ENCODE peak calls at places on chromosomes 13 and 19, in six cellular contexts. One of them, this sample, is unnamed.

GRCh38 chr19:7916137-7916907 is 1.7 kb downstream of the TGFBR3L start:
- DNase-seq in fibroblast of lung: no peak
- DNase-seq in lower leg skin: no peak
- DNase-seq in AG04450: no peak
- DNase-seq in choroid plexus epithelial cell: no peak
- DNase-seq in lower lobe of right lung: peak; percentile 67
- DNase-seq in this sample: no peak

GRCh38 chr19:57675881-57676280 is 5.9 kb upstream of the ZNF551 start:
- DNase-seq in lower leg skin: no peak
- DNase-seq in lower lobe of right lung: no peak
- DNase-seq in AG04450: no peak
- DNase-seq in fibroblast of lung: no peak
- DNase-seq in choroid plexus epithelial cell: peak; percentile 35
- DNase-seq in this sample: no peak

GRCh38 chr13:99782669-99783068 is 188.9 kb downstream of the ZIC5 start:
- DNase-seq in lower leg skin: no peak
- DNase-seq in lower lobe of right lung: no peak
- DNase-seq in fibroblast of lung: no peak
- DNase-seq in choroid plexus epithelial cell: no peak
- DNase-seq in AG04450: no peak
- DNase-seq in this sample: no peak

GRCh38 chr13:102869948-102870676 is 24.3 kb downstream of the ERCC5 start:
- DNase-seq in fibroblast of lung: peak; percentile 6
- DNase-seq in lower leg skin: no peak
- DNase-seq in AG04450: no peak
- DNase-seq in lower lobe of right lung: no peak
- DNase-seq in choroid plexus epithelial cell: no peak
- DNase-seq in this sample: no peak

GRCh38 chr13:84086847-84087162 is 204.5 kb upstream of the SLITRK1 start:
- DNase-seq in choroid plexus epithelial cell: no peak
- DNase-seq in lower leg skin: no peak
- DNase-seq in AG04450: no peak
- DNase-seq in fibroblast of lung: no peak
- DNase-seq in lower lobe of right lung: no peak
- DNase-seq in this sample: no peak

GRCh38 chr19:47389150-47389556 is 30.2 kb downstream of the MEIS3 start:
- DNase-seq in lower leg skin: no peak
- DNase-seq in AG04450: no peak
- DNase-seq in fibroblast of lung: no peak
- DNase-seq in lower lobe of right lung: peak; percentile 86
- DNase-seq in choroid plexus epithelial cell: no peak
- DNase-seq in this sample: no peak

GRCh38 chr19:47713046-47714021 is at the start of gene EHD2:
- DNase-seq in lower leg skin: peak; percentile 95
- DNase-seq in lower lobe of right lung: peak; percentile 73
- DNase-seq in fibroblast of lung: peak; percentile 69
- DNase-seq in AG04450: peak; percentile 48
- DNase-seq in choroid plexus epithelial cell: peak; percentile 81
- DNase-seq in this sample: no peak

GRCh38 chr13:95652821-95653220 is 8.3 kb upstream of the DZIP1 start:
- DNase-seq in AG04450: no peak
- DNase-seq in lower lobe of right lung: no peak
- DNase-seq in choroid plexus epithelial cell: no peak
- DNase-seq in fibroblast of lung: no peak
- DNase-seq in lower leg skin: no peak
- DNase-seq in this sample: no peak

GRCh38 chr13:97125051-97125809 is 96.9 kb upstream of the MBNL2 start:
- DNase-seq in AG04450: no peak
- DNase-seq in lower leg skin: peak; percentile 89
- DNase-seq in choroid plexus epithelial cell: peak; percentile 91
- DNase-seq in lower lobe of right lung: no peak
- DNase-seq in fibroblast of lung: peak; percentile 92
- DNase-seq in this sample: peak; percentile 65

GRCh38 chr13:75566658-75567057 is 17.1 kb downstream of the UCHL3 start:
- DNase-seq in AG04450: no peak
- DNase-seq in choroid plexus epithelial cell: peak; percentile 74
- DNase-seq in lower lobe of right lung: no peak
- DNase-seq in fibroblast of lung: peak; percentile 36
- DNase-seq in lower leg skin: no peak
- DNase-seq in this sample: peak; percentile 39

GRCh38 chr19:12195501-12195860 is 32.6 kb downstream of the ZNF136 start:
- DNase-seq in fibroblast of lung: peak; percentile 19
- DNase-seq in lower leg skin: no peak
- DNase-seq in choroid plexus epithelial cell: no peak
- DNase-seq in lower lobe of right lung: no peak
- DNase-seq in AG04450: no peak
- DNase-seq in this sample: no peak

GRCh38 chr19:31955884-31956283 is 389.5 kb upstream of the ZNF507 start:
- DNase-seq in choroid plexus epithelial cell: no peak
- DNase-seq in fibroblast of lung: no peak
- DNase-seq in AG04450: no peak
- DNase-seq in lower leg skin: peak; percentile 63
- DNase-seq in lower lobe of right lung: no peak
- DNase-seq in this sample: no peak

GRCh38 chr13:110309661-110310524 is 2.8 kb downstream of the COL4A2 start:
- DNase-seq in AG04450: no peak
- DNase-seq in lower lobe of right lung: no peak
- DNase-seq in choroid plexus epithelial cell: no peak
- DNase-seq in fibroblast of lung: no peak
- DNase-seq in lower leg skin: peak; percentile 76
- DNase-seq in this sample: no peak
- TF ChIP-seq CTCF in AG04450: no peak
- TF ChIP-seq CTCF in lower lobe of right lung: no peak
- TF ChIP-seq CTCF in choroid plexus epithelial cell: no peak
- TF ChIP-seq CTCF in fibroblast of lung: no peak
- TF ChIP-seq CTCF in lower leg skin: no peak
- TF ChIP-seq CTCF in this sample: no peak

GRCh38 chr19:39165857-39166256 is 30.9 kb upstream of the NCCRP1 start:
- DNase-seq in fibroblast of lung: no peak
- DNase-seq in lower lobe of right lung: no peak
- DNase-seq in lower leg skin: no peak
- DNase-seq in AG04450: no peak
- DNase-seq in choroid plexus epithelial cell: no peak
- DNase-seq in this sample: no peak
- H3K4me3 ChIP-seq in fibroblast of lung: no peak overlapping the region
- H3K4me3 ChIP-seq in lower lobe of right lung: no peak overlapping the region
- H3K4me3 ChIP-seq in lower leg skin: no peak overlapping the region
- H3K4me3 ChIP-seq in AG04450: no peak overlapping the region
- H3K4me3 ChIP-seq in choroid plexus epithelial cell: no peak overlapping the region
- H3K4me3 ChIP-seq in this sample: no peak overlapping the region

DNA sequence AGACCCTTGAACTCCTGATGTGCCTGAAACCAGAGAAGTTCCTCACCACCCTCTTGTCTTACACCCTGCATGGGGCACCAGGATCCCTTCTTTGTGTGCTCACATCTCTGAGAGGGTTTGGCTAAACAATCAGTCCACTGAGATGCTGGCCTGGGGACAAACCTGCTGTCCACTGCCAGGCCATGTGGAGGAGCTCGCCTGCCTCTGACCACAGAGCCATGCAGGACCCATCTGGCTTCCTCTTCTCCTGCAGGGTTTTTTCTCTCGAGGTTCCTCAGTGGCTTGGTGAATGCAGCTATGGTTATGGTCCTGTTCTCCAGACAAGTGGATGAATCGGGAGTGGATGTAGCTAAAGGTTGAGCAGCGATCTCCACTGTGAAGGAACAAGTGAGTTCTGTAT is 49.1 kb upstream of the MEDAG start:
- DNase-seq in lower lobe of right lung: no peak
- DNase-seq in choroid plexus epithelial cell: no peak
- DNase-seq in fibroblast of lung: no peak
- DNase-seq in lower leg skin: peak; percentile 67
- DNase-seq in AG04450: no peak
- DNase-seq in this sample: no peak
- TF ChIP-seq CTCF in lower lobe of right lung: no peak
- TF ChIP-seq CTCF in choroid plexus epithelial cell: peak; percentile 13
- TF ChIP-seq CTCF in fibroblast of lung: peak; percentile 24
- TF ChIP-seq CTCF in lower leg skin: no peak
- TF ChIP-seq CTCF in AG04450: no peak
- TF ChIP-seq CTCF in this sample: no peak

DNA sequence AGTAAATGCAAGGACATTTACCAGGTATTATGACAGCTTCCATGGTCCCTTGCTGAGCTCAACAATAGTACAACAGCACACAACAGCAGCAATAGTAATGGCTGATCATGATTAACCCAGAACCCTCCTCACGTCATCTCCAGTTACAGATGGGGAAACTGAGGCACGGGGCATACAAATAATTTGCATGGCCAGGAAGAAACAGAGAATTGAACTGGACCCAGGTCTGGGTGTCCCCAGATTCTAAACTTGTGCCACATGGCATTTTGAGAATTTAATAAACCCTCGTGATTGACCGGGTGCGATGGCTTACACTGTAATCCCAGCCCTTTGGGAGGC is 7.2 kb downstream of the MAST3 start:
- DNase-seq in fibroblast of lung: no peak
- DNase-seq in AG04450: no peak
- DNase-seq in choroid plexus epithelial cell: no peak
- DNase-seq in lower lobe of right lung: no peak
- DNase-seq in lower leg skin: no peak
- DNase-seq in this sample: no peak
- H3K4me3 ChIP-seq in fibroblast of lung: peak overlapping the region; percentile 16
- H3K4me3 ChIP-seq in AG04450: peak overlapping the region; percentile 55
- H3K4me3 ChIP-seq in choroid plexus epithelial cell: peak overlapping the region; percentile 51
- H3K4me3 ChIP-seq in lower lobe of right lung: peak overlapping the region; percentile 53
- H3K4me3 ChIP-seq in lower leg skin: no peak overlapping the region
- H3K4me3 ChIP-seq in this sample: peak overlapping the region; percentile 29

DNA sequence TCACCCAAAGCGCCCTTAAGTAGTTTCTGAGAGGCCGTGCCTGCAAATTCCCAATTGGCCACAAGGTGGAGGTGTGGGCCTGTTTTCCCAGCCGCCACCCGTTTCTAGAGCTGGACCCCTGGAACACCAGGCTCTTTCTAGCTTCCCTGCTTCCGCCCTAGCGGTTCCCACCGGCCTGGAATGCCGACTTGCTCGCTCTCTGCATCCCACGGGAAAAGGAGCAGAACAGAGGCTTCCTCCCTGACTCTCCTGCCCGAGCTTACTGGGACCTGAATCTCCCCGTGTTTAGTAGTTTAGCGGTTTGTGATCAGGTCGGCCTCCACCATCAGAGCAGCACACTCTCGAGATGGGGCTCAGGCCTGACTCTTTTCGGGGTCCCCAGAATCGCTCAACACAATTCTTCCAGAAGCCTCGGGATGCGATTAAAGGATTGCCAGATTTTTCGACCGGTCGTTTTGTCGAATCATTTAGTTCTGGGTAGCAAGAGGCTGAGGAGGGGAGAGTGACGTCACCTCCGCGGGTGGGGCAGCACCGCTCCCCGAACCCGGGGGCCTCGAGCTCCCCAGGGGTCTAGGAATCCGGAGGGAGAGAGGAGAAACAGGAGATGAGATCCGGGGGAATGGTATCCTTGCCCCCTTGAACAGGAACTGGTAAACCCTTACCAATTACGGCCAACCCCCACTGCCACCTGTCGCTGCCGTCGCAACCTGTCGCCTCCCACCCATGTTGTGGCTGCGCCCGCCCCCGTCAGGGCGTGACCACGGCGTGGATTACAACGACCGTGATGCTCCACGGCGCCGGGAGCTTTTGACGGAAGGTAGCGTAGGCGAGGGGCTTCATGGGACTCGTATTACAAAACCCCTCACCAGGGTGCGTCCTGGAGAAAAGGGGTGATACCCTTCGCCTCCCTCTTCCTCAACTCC is 8.0 kb downstream of the NAPSA start:
- DNase-seq in choroid plexus epithelial cell: peak; percentile 60
- DNase-seq in AG04450: no peak
- DNase-seq in fibroblast of lung: peak; percentile 47
- DNase-seq in lower lobe of right lung: peak; percentile 84
- DNase-seq in lower leg skin: peak; percentile 96
- DNase-seq in this sample: peak; percentile 29
- TF ChIP-seq CTCF in choroid plexus epithelial cell: peak; percentile 84
- TF ChIP-seq CTCF in AG04450: peak; percentile 85
- TF ChIP-seq CTCF in fibroblast of lung: peak; percentile 91
- TF ChIP-seq CTCF in lower lobe of right lung: peak; percentile 84
- TF ChIP-seq CTCF in lower leg skin: no peak
- TF ChIP-seq CTCF in this sample: peak; percentile 84

DNA sequence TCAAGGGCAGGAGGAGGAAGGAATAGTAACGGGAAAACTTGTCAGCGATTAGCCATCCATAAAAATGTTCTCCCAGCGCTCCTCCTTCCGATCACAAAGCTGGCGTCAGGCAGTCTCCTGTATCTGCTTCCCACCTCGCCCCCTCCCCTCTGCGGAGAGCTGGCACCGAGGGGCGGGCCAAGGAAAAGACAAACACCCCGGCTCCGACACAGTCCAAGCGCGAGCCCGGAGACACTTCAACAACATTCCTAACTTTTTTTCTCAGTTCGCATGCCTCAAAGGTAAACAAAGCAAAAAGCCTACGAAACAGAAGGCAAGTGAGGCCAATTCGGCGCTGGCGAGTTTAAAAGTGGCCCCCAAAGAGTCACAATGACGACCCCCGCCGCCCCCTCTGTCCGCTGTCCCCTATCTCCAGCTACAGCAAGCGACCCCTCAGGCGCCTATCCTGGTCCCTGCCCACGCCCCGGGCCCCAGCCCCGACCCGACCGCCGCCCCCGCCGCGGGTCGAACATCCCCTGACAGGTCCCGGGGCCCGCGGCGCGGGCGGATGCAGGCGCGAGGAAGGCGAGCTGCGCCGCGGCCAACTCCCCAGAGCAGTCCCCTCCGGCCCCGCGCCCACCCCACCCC is 719 bp downstream of the SMAD9 start:
- DNase-seq in fibroblast of lung: peak; percentile 37
- DNase-seq in lower lobe of right lung: peak; percentile 67
- DNase-seq in lower leg skin: peak; percentile 86
- DNase-seq in choroid plexus epithelial cell: peak; percentile 20
- DNase-seq in AG04450: no peak
- DNase-seq in this sample: peak; percentile 3
- H3K4me3 ChIP-seq in fibroblast of lung: peak overlapping the region; percentile 56
- H3K4me3 ChIP-seq in lower lobe of right lung: peak overlapping the region; percentile 62
- H3K4me3 ChIP-seq in lower leg skin: peak overlapping the region; percentile 35
- H3K4me3 ChIP-seq in choroid plexus epithelial cell: peak overlapping the region; percentile 68
- H3K4me3 ChIP-seq in AG04450: peak overlapping the region; percentile 75
- H3K4me3 ChIP-seq in this sample: peak overlapping the region; percentile 65

DNA sequence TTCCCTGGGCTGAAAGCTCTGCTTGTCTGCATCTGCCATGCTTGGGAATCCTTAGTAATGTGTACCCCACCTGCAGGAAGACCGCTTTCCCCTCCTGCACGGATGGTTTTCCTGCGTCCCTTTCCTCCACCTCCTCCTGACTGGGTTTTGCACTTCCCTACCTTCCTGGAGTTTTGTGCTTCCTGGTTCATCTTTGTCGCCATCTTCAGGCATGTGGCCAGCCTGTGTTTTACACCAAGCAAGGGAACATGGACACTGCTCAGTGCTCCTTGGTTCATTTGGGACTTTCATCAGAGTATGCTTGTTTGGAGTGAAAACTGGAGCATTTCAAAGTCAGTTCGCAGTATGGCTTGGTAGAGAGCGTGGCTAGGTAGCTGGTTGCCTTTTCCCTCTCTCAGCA is 30.7 kb downstream of the ERICH6B start:
- DNase-seq in fibroblast of lung: no peak
- DNase-seq in lower lobe of right lung: no peak
- DNase-seq in lower leg skin: peak; percentile 42
- DNase-seq in AG04450: no peak
- DNase-seq in choroid plexus epithelial cell: peak; percentile 18
- DNase-seq in this sample: no peak
- TF ChIP-seq CTCF in fibroblast of lung: no peak
- TF ChIP-seq CTCF in lower lobe of right lung: no peak
- TF ChIP-seq CTCF in lower leg skin: no peak
- TF ChIP-seq CTCF in AG04450: peak; percentile 41
- TF ChIP-seq CTCF in choroid plexus epithelial cell: peak; percentile 51
- TF ChIP-seq CTCF in this sample: no peak

GRCh38 chr13:52344108-52344507 is 61.9 kb downstream of the THSD1 start:
- DNase-seq in lower leg skin: no peak
- DNase-seq in fibroblast of lung: no peak
- DNase-seq in choroid plexus epithelial cell: no peak
- DNase-seq in lower lobe of right lung: no peak
- DNase-seq in AG04450: no peak
- DNase-seq in this sample: no peak
- H3K4me3 ChIP-seq in lower leg skin: no peak overlapping the region
- H3K4me3 ChIP-seq in fibroblast of lung: no peak overlapping the region
- H3K4me3 ChIP-seq in choroid plexus epithelial cell: no peak overlapping the region
- H3K4me3 ChIP-seq in lower lobe of right lung: peak overlapping the region; percentile 19
- H3K4me3 ChIP-seq in AG04450: no peak overlapping the region
- H3K4me3 ChIP-seq in this sample: no peak overlapping the region